ENCODE peak calls at places on chromosomes 5 and 9, in ten cellular contexts. X is DMS 273 treated with DMSO at 0.1 percent for 48 hours; I is DND-41; G is pons; Y is effector memory CD4-positive, alpha-beta T cell; A is GM19239; D is GM06990; E is COLO829; L is T-helper 1 cell; M is fibroblast of mammary gland. R is an unnamed sample.

GRCh38 chr5:101424530-101425175 is 521.6 kb upstream of the ST8SIA4 start:
- DNase-seq in X (no peak), I (no peak), G (no peak), Y (no peak), A (no peak), D (no peak), E (peak; percentile 42), L (no peak), M (peak; percentile 93), R (no peak)

GRCh38 chr5:481347-481746 is 38.4 kb downstream of the EXOC3 start:
- DNase-seq in X (no peak), I (no peak), G (no peak), Y (no peak), A (no peak), D (no peak), E (no peak), L (no peak), M (no peak), R (no peak)

GRCh38 chr9:32524558-32525461 is 1.2 kb downstream of the RIGI start:
- DNase-seq in X (no peak), I (peak; percentile 10), G (no peak), Y (no peak), A (no peak), D (peak; percentile 37), E (no peak), L (peak; percentile 6), M (no peak), R (no peak)

GRCh38 chr9:97529363-97530076 is 28.1 kb downstream of the TMOD1 start:
- DNase-seq in X (no peak), I (no peak), G (peak; percentile 6), Y (no peak), A (peak; percentile 36), D (peak; percentile 50), E (peak; percentile 88), L (no peak), M (peak; percentile 50), R (no peak)

GRCh38 chr9:112032733-112033132 is 136.1 kb downstream of the UGCG start:
- DNase-seq in X (no peak), I (no peak), G (no peak), Y (no peak), A (no peak), D (no peak), E (no peak), L (no peak), M (peak; percentile 33), R (no peak)

GRCh38 chr9:98539954-98540353 is 168.8 kb downstream of the GABBR2 start:
- DNase-seq in X (no peak), I (no peak), G (no peak), Y (no peak), A (no peak), D (no peak), E (peak; percentile 75), L (no peak), M (peak; percentile 38), R (no peak)

GRCh38 chr9:38048319-38048969 is 20.6 kb downstream of the SHB start:
- DNase-seq in X (no peak), I (no peak), G (no peak), Y (no peak), A (no peak), D (no peak), E (no peak), L (no peak), M (peak; percentile 61), R (no peak)

GRCh38 chr5:179793470-179794139 is at the start of gene LTC4S:
- DNase-seq in X (no peak), I (peak; percentile 60), G (peak; percentile 76), Y (peak; percentile 49), A (no peak), D (no peak), E (no peak), L (peak; percentile 48), M (peak; percentile 54), R (no peak)

GRCh38 chr5:94376672-94377345 is 241.6 kb downstream of the KIAA0825 start:
- DNase-seq in X (no peak), I (no peak), G (no peak), Y (no peak), A (no peak), D (no peak), E (no peak), L (no peak), M (no peak), R (no peak)